ENCODE peak calls at places on chromosomes 13 and 19, in nine cellular contexts. One of them, this sample, is unnamed.
A peak's percentile ranks its signal among the peaks of the same experiment; 100 is the strongest.

GRCh38 chr13:101127741-101128353 is 288.5 kb downstream of the NALCN start:
- DNase-seq in esophagus squamous epithelium: no peak
- DNase-seq in EH: peak; percentile 57
- DNase-seq in AG04450: peak; percentile 13
- DNase-seq in stimulated activated CD8-positive, alpha-beta memory T cell treated with anti-CD3 and anti-CD28 coated beads, Interleukin-7, amount 100 ng/mL, for 48 hours: no peak
- DNase-seq in stimulated activated CD4-positive, alpha-beta T cell treated with anti-CD3 and anti-CD28 coated beads, Interleukin-2, amount 100 ng/mL, for 24 hours: no peak
- DNase-seq in cerebellar nuclear complex: no peak
- DNase-seq in T-cell: no peak
- DNase-seq in amniotic stem cell: peak; percentile 11
- DNase-seq in this sample: no peak

GRCh38 chr13:89959074-89959473 is 1388.4 kb upstream of the MIR17HG start:
- DNase-seq in AG04450: no peak
- DNase-seq in amniotic stem cell: no peak
- DNase-seq in cerebellar nuclear complex: no peak
- DNase-seq in EH: no peak
- DNase-seq in stimulated activated CD8-positive, alpha-beta memory T cell treated with anti-CD3 and anti-CD28 coated beads, Interleukin-7, amount 100 ng/mL, for 48 hours: no peak
- DNase-seq in stimulated activated CD4-positive, alpha-beta T cell treated with anti-CD3 and anti-CD28 coated beads, Interleukin-2, amount 100 ng/mL, for 24 hours: no peak
- DNase-seq in esophagus squamous epithelium: no peak
- DNase-seq in T-cell: no peak
- DNase-seq in this sample: no peak

GRCh38 chr19:55160986-55161365 is 3.4 kb upstream of the TNNI3 start:
- DNase-seq in stimulated activated CD4-positive, alpha-beta T cell treated with anti-CD3 and anti-CD28 coated beads, Interleukin-2, amount 100 ng/mL, for 24 hours: no peak
- DNase-seq in esophagus squamous epithelium: no peak
- DNase-seq in T-cell: no peak
- DNase-seq in amniotic stem cell: no peak
- DNase-seq in AG04450: no peak
- DNase-seq in cerebellar nuclear complex: no peak
- DNase-seq in stimulated activated CD8-positive, alpha-beta memory T cell treated with anti-CD3 and anti-CD28 coated beads, Interleukin-7, amount 100 ng/mL, for 48 hours: no peak
- DNase-seq in EH: no peak
- DNase-seq in this sample: no peak

GRCh38 chr13:91805605-91806004 is 407.2 kb downstream of the GPC5 start:
- DNase-seq in EH: no peak
- DNase-seq in amniotic stem cell: no peak
- DNase-seq in cerebellar nuclear complex: no peak
- DNase-seq in stimulated activated CD4-positive, alpha-beta T cell treated with anti-CD3 and anti-CD28 coated beads, Interleukin-2, amount 100 ng/mL, for 24 hours: no peak
- DNase-seq in stimulated activated CD8-positive, alpha-beta memory T cell treated with anti-CD3 and anti-CD28 coated beads, Interleukin-7, amount 100 ng/mL, for 48 hours: no peak
- DNase-seq in AG04450: no peak
- DNase-seq in T-cell: no peak
- DNase-seq in esophagus squamous epithelium: no peak
- DNase-seq in this sample: no peak

GRCh38 chr13:59747529-59747928 is 416.2 kb downstream of the DIAPH3 start:
- DNase-seq in T-cell: no peak
- DNase-seq in esophagus squamous epithelium: no peak
- DNase-seq in cerebellar nuclear complex: no peak
- DNase-seq in stimulated activated CD4-positive, alpha-beta T cell treated with anti-CD3 and anti-CD28 coated beads, Interleukin-2, amount 100 ng/mL, for 24 hours: no peak
- DNase-seq in EH: peak; percentile 7
- DNase-seq in AG04450: no peak
- DNase-seq in amniotic stem cell: no peak
- DNase-seq in stimulated activated CD8-positive, alpha-beta memory T cell treated with anti-CD3 and anti-CD28 coated beads, Interleukin-7, amount 100 ng/mL, for 48 hours: no peak
- DNase-seq in this sample: no peak

GRCh38 chr13:30877335-30877734 is 28.7 kb upstream of the MEDAG start:
- DNase-seq in cerebellar nuclear complex: no peak
- DNase-seq in AG04450: no peak
- DNase-seq in amniotic stem cell: no peak
- DNase-seq in esophagus squamous epithelium: no peak
- DNase-seq in stimulated activated CD8-positive, alpha-beta memory T cell treated with anti-CD3 and anti-CD28 coated beads, Interleukin-7, amount 100 ng/mL, for 48 hours: no peak
- DNase-seq in EH: peak; percentile 88
- DNase-seq in stimulated activated CD4-positive, alpha-beta T cell treated with anti-CD3 and anti-CD28 coated beads, Interleukin-2, amount 100 ng/mL, for 24 hours: no peak
- DNase-seq in T-cell: no peak
- DNase-seq in this sample: no peak

GRCh38 chr13:43304449-43304848 is 281.1 kb downstream of the DNAJC15 start:
- DNase-seq in cerebellar nuclear complex: no peak
- DNase-seq in stimulated activated CD8-positive, alpha-beta memory T cell treated with anti-CD3 and anti-CD28 coated beads, Interleukin-7, amount 100 ng/mL, for 48 hours: no peak
- DNase-seq in AG04450: no peak
- DNase-seq in amniotic stem cell: no peak
- DNase-seq in stimulated activated CD4-positive, alpha-beta T cell treated with anti-CD3 and anti-CD28 coated beads, Interleukin-2, amount 100 ng/mL, for 24 hours: no peak
- DNase-seq in esophagus squamous epithelium: no peak
- DNase-seq in T-cell: no peak
- DNase-seq in EH: no peak
- DNase-seq in this sample: no peak

GRCh38 chr19:1041835-1042685 is 2.2 kb downstream of the ABCA7 start:
- DNase-seq in amniotic stem cell: no peak
- DNase-seq in stimulated activated CD8-positive, alpha-beta memory T cell treated with anti-CD3 and anti-CD28 coated beads, Interleukin-7, amount 100 ng/mL, for 48 hours: no peak
- DNase-seq in T-cell: no peak
- DNase-seq in esophagus squamous epithelium: no peak
- DNase-seq in stimulated activated CD4-positive, alpha-beta T cell treated with anti-CD3 and anti-CD28 coated beads, Interleukin-2, amount 100 ng/mL, for 24 hours: no peak
- DNase-seq in AG04450: no peak
- DNase-seq in cerebellar nuclear complex: no peak
- DNase-seq in EH: no peak
- DNase-seq in this sample: no peak

GRCh38 chr19:10864538-10864899 is 6.8 kb upstream of the CARM1 start:
- DNase-seq in stimulated activated CD4-positive, alpha-beta T cell treated with anti-CD3 and anti-CD28 coated beads, Interleukin-2, amount 100 ng/mL, for 24 hours: peak; percentile 87
- DNase-seq in amniotic stem cell: peak; percentile 59
- DNase-seq in AG04450: peak; percentile 47
- DNase-seq in esophagus squamous epithelium: no peak
- DNase-seq in cerebellar nuclear complex: no peak
- DNase-seq in EH: peak; percentile 80
- DNase-seq in T-cell: peak; percentile 71
- DNase-seq in stimulated activated CD8-positive, alpha-beta memory T cell treated with anti-CD3 and anti-CD28 coated beads, Interleukin-7, amount 100 ng/mL, for 48 hours: peak; percentile 61
- DNase-seq in this sample: no peak

GRCh38 chr13:29578300-29579048 is 17.0 kb downstream of the SLC7A1 start:
- DNase-seq in T-cell: no peak
- DNase-seq in AG04450: no peak
- DNase-seq in EH: no peak
- DNase-seq in esophagus squamous epithelium: no peak
- DNase-seq in cerebellar nuclear complex: no peak
- DNase-seq in stimulated activated CD8-positive, alpha-beta memory T cell treated with anti-CD3 and anti-CD28 coated beads, Interleukin-7, amount 100 ng/mL, for 48 hours: no peak
- DNase-seq in amniotic stem cell: no peak
- DNase-seq in stimulated activated CD4-positive, alpha-beta T cell treated with anti-CD3 and anti-CD28 coated beads, Interleukin-2, amount 100 ng/mL, for 24 hours: no peak
- DNase-seq in this sample: no peak

GRCh38 chr19:6765738-6766356 is 1.4 kb downstream of the SH2D3A start:
- DNase-seq in T-cell: no peak
- DNase-seq in AG04450: no peak
- DNase-seq in esophagus squamous epithelium: no peak
- DNase-seq in amniotic stem cell: no peak
- DNase-seq in cerebellar nuclear complex: no peak
- DNase-seq in stimulated activated CD4-positive, alpha-beta T cell treated with anti-CD3 and anti-CD28 coated beads, Interleukin-2, amount 100 ng/mL, for 24 hours: no peak
- DNase-seq in EH: no peak
- DNase-seq in stimulated activated CD8-positive, alpha-beta memory T cell treated with anti-CD3 and anti-CD28 coated beads, Interleukin-7, amount 100 ng/mL, for 48 hours: no peak
- DNase-seq in this sample: no peak

GRCh38 chr19:40674291-40674690 is 16.2 kb downstream of the NUMBL start:
- DNase-seq in amniotic stem cell: no peak
- DNase-seq in stimulated activated CD8-positive, alpha-beta memory T cell treated with anti-CD3 and anti-CD28 coated beads, Interleukin-7, amount 100 ng/mL, for 48 hours: no peak
- DNase-seq in EH: no peak
- DNase-seq in stimulated activated CD4-positive, alpha-beta T cell treated with anti-CD3 and anti-CD28 coated beads, Interleukin-2, amount 100 ng/mL, for 24 hours: no peak
- DNase-seq in AG04450: no peak
- DNase-seq in cerebellar nuclear complex: no peak
- DNase-seq in T-cell: no peak
- DNase-seq in esophagus squamous epithelium: no peak
- DNase-seq in this sample: no peak

GRCh38 chr13:101942038-101942437 is 459.8 kb downstream of the FGF14 start:
- DNase-seq in stimulated activated CD4-positive, alpha-beta T cell treated with anti-CD3 and anti-CD28 coated beads, Interleukin-2, amount 100 ng/mL, for 24 hours: no peak
- DNase-seq in cerebellar nuclear complex: no peak
- DNase-seq in stimulated activated CD8-positive, alpha-beta memory T cell treated with anti-CD3 and anti-CD28 coated beads, Interleukin-7, amount 100 ng/mL, for 48 hours: no peak
- DNase-seq in EH: peak; percentile 19
- DNase-seq in AG04450: no peak
- DNase-seq in T-cell: no peak
- DNase-seq in esophagus squamous epithelium: no peak
- DNase-seq in amniotic stem cell: no peak
- DNase-seq in this sample: no peak

GRCh38 chr19:14654786-14655185 is 19.9 kb downstream of the ADGRE3 start:
- DNase-seq in cerebellar nuclear complex: no peak
- DNase-seq in stimulated activated CD4-positive, alpha-beta T cell treated with anti-CD3 and anti-CD28 coated beads, Interleukin-2, amount 100 ng/mL, for 24 hours: no peak
- DNase-seq in T-cell: no peak
- DNase-seq in stimulated activated CD8-positive, alpha-beta memory T cell treated with anti-CD3 and anti-CD28 coated beads, Interleukin-7, amount 100 ng/mL, for 48 hours: no peak
- DNase-seq in AG04450: no peak
- DNase-seq in esophagus squamous epithelium: no peak
- DNase-seq in amniotic stem cell: no peak
- DNase-seq in EH: no peak
- DNase-seq in this sample: no peak

GRCh38 chr19:49809155-49809986 is 3.7 kb downstream of the FUZ start:
- DNase-seq in AG04450: no peak
- DNase-seq in T-cell: peak; percentile 34
- DNase-seq in cerebellar nuclear complex: no peak
- DNase-seq in stimulated activated CD8-positive, alpha-beta memory T cell treated with anti-CD3 and anti-CD28 coated beads, Interleukin-7, amount 100 ng/mL, for 48 hours: no peak
- DNase-seq in esophagus squamous epithelium: no peak
- DNase-seq in EH: peak; percentile 58
- DNase-seq in stimulated activated CD4-positive, alpha-beta T cell treated with anti-CD3 and anti-CD28 coated beads, Interleukin-2, amount 100 ng/mL, for 24 hours: peak; percentile 50
- DNase-seq in amniotic stem cell: no peak
- DNase-seq in this sample: no peak

GRCh38 chr19:18397242-18398202 is at the start of gene LRRC25:
- DNase-seq in esophagus squamous epithelium: no peak
- DNase-seq in T-cell: no peak
- DNase-seq in stimulated activated CD8-positive, alpha-beta memory T cell treated with anti-CD3 and anti-CD28 coated beads, Interleukin-7, amount 100 ng/mL, for 48 hours: no peak
- DNase-seq in cerebellar nuclear complex: no peak
- DNase-seq in stimulated activated CD4-positive, alpha-beta T cell treated with anti-CD3 and anti-CD28 coated beads, Interleukin-2, amount 100 ng/mL, for 24 hours: no peak
- DNase-seq in amniotic stem cell: no peak
- DNase-seq in EH: no peak
- DNase-seq in AG04450: no peak
- DNase-seq in this sample: no peak

GRCh38 chr19:41785653-41786052 is 10.7 kb upstream of the CEACAM3 start:
- DNase-seq in amniotic stem cell: no peak
- DNase-seq in stimulated activated CD4-positive, alpha-beta T cell treated with anti-CD3 and anti-CD28 coated beads, Interleukin-2, amount 100 ng/mL, for 24 hours: peak; percentile 73
- DNase-seq in cerebellar nuclear complex: no peak
- DNase-seq in esophagus squamous epithelium: no peak
- DNase-seq in EH: peak; percentile 64
- DNase-seq in stimulated activated CD8-positive, alpha-beta memory T cell treated with anti-CD3 and anti-CD28 coated beads, Interleukin-7, amount 100 ng/mL, for 48 hours: peak; percentile 28
- DNase-seq in T-cell: peak; percentile 65
- DNase-seq in AG04450: peak; percentile 29
- DNase-seq in this sample: no peak

GRCh38 chr13:20232556-20233277 is 598 bp upstream of the GJB6 start:
- DNase-seq in amniotic stem cell: no peak
- DNase-seq in EH: no peak
- DNase-seq in stimulated activated CD4-positive, alpha-beta T cell treated with anti-CD3 and anti-CD28 coated beads, Interleukin-2, amount 100 ng/mL, for 24 hours: no peak
- DNase-seq in stimulated activated CD8-positive, alpha-beta memory T cell treated with anti-CD3 and anti-CD28 coated beads, Interleukin-7, amount 100 ng/mL, for 48 hours: no peak
- DNase-seq in AG04450: no peak
- DNase-seq in esophagus squamous epithelium: no peak
- DNase-seq in T-cell: peak; percentile 0
- DNase-seq in cerebellar nuclear complex: no peak
- DNase-seq in this sample: no peak